ENCODE peak calls at places on chromosomes 3 and 15, in ten cellular contexts. E, T, P, C, S, L, U, Z, A and K are unnamed samples.

GRCh38 chr3:106740116-106740515 is 637.1 kb upstream of the CCDC54 start:
- DNase-seq in E (no peak), T (no peak), P (no peak), C (no peak), S (no peak), L (no peak), U (no peak), Z (no peak), A (peak), K (no peak)

GRCh38 chr3:107344722-107345121 is 32.5 kb upstream of the CCDC54 start:
- DNase-seq in E (no peak), T (no peak), P (no peak), C (no peak), S (no peak), L (no peak), U (no peak), Z (no peak), A (no peak), K (no peak)

GRCh38 chr3:188108703-188109412 is 45.1 kb upstream of the LPP start:
- DNase-seq in E (no peak), T (no peak), P (peak), C (no peak), S (no peak), L (no peak), U (no peak), Z (no peak), A (no peak), K (no peak)

GRCh38 chr15:69648775-69649735 is 196.4 kb downstream of the RPLP1 start:
- DNase-seq in E (no peak), T (peak), P (no peak), C (no peak), S (no peak), L (no peak), U (no peak), Z (no peak), A (no peak), K (no peak)

GRCh38 chr3:194956697-194957396 is 271.2 kb downstream of the FAM43A start:
- DNase-seq in E (no peak), T (no peak), P (no peak), C (no peak), S (no peak), L (no peak), U (no peak), Z (no peak), A (no peak), K (no peak)

GRCh38 chr3:46218310-46218709 is 10.2 kb upstream of the CCR1 start:
- DNase-seq in E (no peak), T (no peak), P (no peak), C (no peak), S (no peak), L (no peak), U (no peak), Z (no peak), A (no peak), K (no peak)

GRCh38 chr3:94285874-94286273 is 223.0 kb downstream of the NSUN3 start:
- DNase-seq in E (no peak), T (no peak), P (no peak), C (no peak), S (no peak), L (no peak), U (no peak), Z (no peak), A (no peak), K (no peak)

GRCh38 chr3:188491276-188491687 is 337.3 kb downstream of the LPP start:
- DNase-seq in E (no peak), T (no peak), P (no peak), C (no peak), S (no peak), L (no peak), U (no peak), Z (no peak), A (peak), K (no peak)

GRCh38 chr3:14769531-14770325 is 49.0 kb upstream of the FGD5 start:
- DNase-seq in E (no peak), T (no peak), P (no peak), C (no peak), S (no peak), L (no peak), U (no peak), Z (no peak), A (no peak), K (no peak)

GRCh38 chr3:169323580-169324453 is 339.7 kb downstream of the MECOM start:
- DNase-seq in E (peak), T (no peak), P (no peak), C (peak), S (no peak), L (no peak), U (no peak), Z (no peak), A (no peak), K (no peak)

GRCh38 chr15:85583404-85584390 is 203.3 kb downstream of the AKAP13 start:
- DNase-seq in E (no peak), T (no peak), P (peak), C (no peak), S (peak), L (peak), U (peak), Z (peak), A (peak), K (peak)

GRCh38 chr3:24683511-24684384 is 189.1 kb upstream of the THRB start:
- DNase-seq in E (peak), T (no peak), P (no peak), C (peak), S (no peak), L (no peak), U (no peak), Z (no peak), A (peak), K (no peak)

GRCh38 chr15:70474367-70474681 is 289.0 kb downstream of the UACA start:
- DNase-seq in E (no peak), T (no peak), P (no peak), C (no peak), S (no peak), L (no peak), U (no peak), Z (no peak), A (no peak), K (no peak)

GRCh38 chr15:55894406-55894965 is 98.9 kb downstream of the NEDD4 start:
- DNase-seq in E (no peak), T (no peak), P (no peak), C (no peak), S (no peak), L (no peak), U (no peak), Z (no peak), A (no peak), K (no peak)

GRCh38 chr3:126508539-126508938 is 9.0 kb downstream of the UROC1 start:
- DNase-seq in E (no peak), T (peak), P (no peak), C (no peak), S (no peak), L (no peak), U (no peak), Z (no peak), A (no peak), K (no peak)

GRCh38 chr15:101025116-101025885 is 106.1 kb downstream of the LRRK1 start:
- DNase-seq in E (no peak), T (peak), P (no peak), C (no peak), S (no peak), L (no peak), U (no peak), Z (no peak), A (no peak), K (no peak)

GRCh38 chr3:63969866-63970265 is 53.4 kb downstream of the PSMD6 start:
- DNase-seq in E (no peak), T (no peak), P (no peak), C (no peak), S (no peak), L (no peak), U (no peak), Z (no peak), A (no peak), K (no peak)